ENCODE peak calls at places on chromosomes 5 and 9, in nine cellular contexts. B is Peyer's patch; R is H54; C is effector memory CD8-positive, alpha-beta T cell; Z is activated CD8-positive, alpha-beta memory T cell treated with anti-CD3 and anti-CD28 coated beads, Interleukin-2, amount 10 ng/mL, durations not matched to agents 7 days and 5 days; V is adrenal gland; M is B cell; N is HuH-7; I is LoVo. Y is an unnamed sample.
A peak's percentile ranks its signal among the peaks of the same experiment; 100 is the strongest.

GRCh38 chr9:132797861-132798659 is 80.0 kb downstream of the AK8 start:
- DNase-seq in Z (peak; percentile 38), B (no peak), V (no peak), M (no peak), N (no peak), C (no peak), I (no peak), R (no peak), Y (no peak)

GRCh38 chr5:73780297-73781080 is 154.5 kb downstream of the ARHGEF28 start:
- DNase-seq in C (no peak), M (no peak), N (peak; percentile 29), B (peak; percentile 63), Z (no peak), I (peak; percentile 64), R (no peak), V (no peak), Y (no peak)

GRCh38 chr5:138725153-138725884 is 27.9 kb upstream of the CTNNA1 start:
- DNase-seq in R (peak; percentile 61), B (no peak), I (peak; percentile 23), C (no peak), N (peak; percentile 47), Z (no peak), V (no peak), M (no peak), Y (no peak)

GRCh38 chr5:107982703-107983425 is 312.1 kb upstream of the EFNA5 start:
- DNase-seq in Z (no peak), M (no peak), R (no peak), B (no peak), N (no peak), C (no peak), I (no peak), V (no peak), Y (no peak)

GRCh38 chr9:77968506-77968905 is 63.1 kb downstream of the GNAQ start:
- DNase-seq in Z (no peak), C (no peak), N (no peak), I (no peak), R (no peak), V (no peak), B (no peak), M (no peak), Y (no peak)

GRCh38 chr5:36369092-36369737 is 67.5 kb upstream of the RANBP3L start:
- DNase-seq in C (no peak), B (no peak), Z (no peak), N (no peak), I (peak; percentile 64), R (no peak), V (peak; percentile 48), M (no peak), Y (no peak)

GRCh38 chr5:16656561-16657191 is 39.9 kb upstream of the RETREG1 start:
- DNase-seq in R (no peak), M (no peak), N (no peak), C (no peak), I (no peak), Z (no peak), B (no peak), V (no peak), Y (no peak)

GRCh38 chr9:137028281-137029057 is 432 bp upstream of the ABCA2 start:
- DNase-seq in N (peak; percentile 79), I (peak; percentile 81), B (peak; percentile 87), R (peak; percentile 93), Z (peak; percentile 80), M (peak; percentile 53), C (peak; percentile 63), V (peak; percentile 66), Y (peak; percentile 75)

GRCh38 chr9:72292184-72292787 is 72.7 kb downstream of the ZFAND5 start:
- DNase-seq in M (no peak), N (no peak), C (no peak), Z (no peak), B (no peak), R (peak; percentile 38), I (peak; percentile 62), V (no peak), Y (no peak)

GRCh38 chr5:55022454-55022853 is 1.6 kb upstream of the GZMK start:
- DNase-seq in B (no peak), V (no peak), I (no peak), R (no peak), M (no peak), C (no peak), Z (no peak), N (no peak), Y (no peak)

GRCh38 chr9:97930972-97931371 is 7.0 kb downstream of the HEMGN start:
- DNase-seq in C (no peak), Z (no peak), V (no peak), N (no peak), B (no peak), M (no peak), R (no peak), I (no peak), Y (no peak)

GRCh38 chr9:89036383-89036782 is 45.1 kb downstream of the S1PR3 start:
- DNase-seq in B (no peak), Z (no peak), M (no peak), N (no peak), I (no peak), C (no peak), V (peak; percentile 70), R (no peak), Y (no peak)

GRCh38 chr5:90342576-90342975 is 67.0 kb downstream of the CETN3 start:
- DNase-seq in R (no peak), V (no peak), B (no peak), Z (no peak), M (no peak), I (no peak), C (no peak), N (no peak), Y (no peak)

GRCh38 chr5:57171818-57172465 is 1.9 kb upstream of the GPBP1 start:
- DNase-seq in B (peak; percentile 63), Z (no peak), V (no peak), C (no peak), N (no peak), I (peak; percentile 67), M (no peak), R (no peak), Y (no peak)

GRCh38 chr9:5122116-5122515 is 63.3 kb downstream of the INSL6 start:
- DNase-seq in R (no peak), I (no peak), C (no peak), V (no peak), M (no peak), N (no peak), Z (no peak), B (no peak), Y (no peak)

GRCh38 chr5:132405646-132406045 is 36.1 kb downstream of the SLC22A5 start:
- DNase-seq in C (no peak), R (no peak), I (no peak), N (no peak), M (no peak), B (no peak), V (no peak), Z (no peak), Y (no peak)